ENCODE peak calls at places on chromosomes 4 and X, in five cellular contexts. One of them, this sample, is unnamed.

GRCh38 chrX:104343408-104344129 is 88.8 kb upstream of the ESX1 start:
- DNase-seq in lung microvascular endothelial cell: peak; percentile 91
- DNase-seq in occipital lobe: no peak
- DNase-seq in cardiac muscle cell: peak; percentile 51
- DNase-seq in adrenal gland: peak; percentile 67
- DNase-seq in this sample: peak; percentile 20

GRCh38 chrX:73556159-73556558 is 6.8 kb upstream of the CHIC1 start:
- DNase-seq in lung microvascular endothelial cell: no peak
- DNase-seq in occipital lobe: no peak
- DNase-seq in cardiac muscle cell: no peak
- DNase-seq in adrenal gland: no peak
- DNase-seq in this sample: no peak

GRCh38 chrX:40097492-40098263 is at the start of gene BCOR:
- DNase-seq in lung microvascular endothelial cell: peak; percentile 76
- DNase-seq in occipital lobe: peak; percentile 70
- DNase-seq in cardiac muscle cell: peak; percentile 83
- DNase-seq in adrenal gland: peak; percentile 75
- DNase-seq in this sample: peak; percentile 72

GRCh38 chr4:8281519-8282133 is 12.1 kb downstream of the HTRA3 start:
- DNase-seq in lung microvascular endothelial cell: no peak
- DNase-seq in occipital lobe: no peak
- DNase-seq in cardiac muscle cell: no peak
- DNase-seq in adrenal gland: no peak
- DNase-seq in this sample: no peak

GRCh38 chr4:71230613-71231012 is 108.2 kb upstream of the SLC4A4 start:
- DNase-seq in lung microvascular endothelial cell: no peak
- DNase-seq in occipital lobe: no peak
- DNase-seq in cardiac muscle cell: no peak
- DNase-seq in adrenal gland: no peak
- DNase-seq in this sample: no peak

GRCh38 chrX:118498351-118498750 is 2.7 kb downstream of the DOCK11 start:
- DNase-seq in lung microvascular endothelial cell: no peak
- DNase-seq in occipital lobe: no peak
- DNase-seq in cardiac muscle cell: no peak
- DNase-seq in adrenal gland: no peak
- DNase-seq in this sample: no peak

GRCh38 chr4:173013232-173013932 is 155.2 kb upstream of the GALNT7 start:
- DNase-seq in lung microvascular endothelial cell: peak; percentile 59
- DNase-seq in occipital lobe: no peak
- DNase-seq in cardiac muscle cell: peak; percentile 44
- DNase-seq in adrenal gland: peak; percentile 59
- DNase-seq in this sample: no peak

GRCh38 chrX:1027680-1028079 is 184.8 kb downstream of the CRLF2 start:
- DNase-seq in lung microvascular endothelial cell: no peak
- DNase-seq in occipital lobe: no peak
- DNase-seq in cardiac muscle cell: no peak
- DNase-seq in adrenal gland: no peak
- DNase-seq in this sample: no peak

GRCh38 chr4:185039508-185040273 is 21.4 kb downstream of the HELT start:
- DNase-seq in lung microvascular endothelial cell: peak; percentile 70
- DNase-seq in occipital lobe: no peak
- DNase-seq in cardiac muscle cell: peak; percentile 64
- DNase-seq in adrenal gland: peak; percentile 68
- DNase-seq in this sample: peak; percentile 35

GRCh38 chr4:39037491-39037825 is 5.2 kb upstream of the TMEM156 start:
- DNase-seq in lung microvascular endothelial cell: no peak
- DNase-seq in occipital lobe: no peak
- DNase-seq in cardiac muscle cell: no peak
- DNase-seq in adrenal gland: no peak
- DNase-seq in this sample: no peak

GRCh38 chr4:61320154-61320553 is 120.0 kb downstream of the ADGRL3 start:
- DNase-seq in lung microvascular endothelial cell: no peak
- DNase-seq in occipital lobe: no peak
- DNase-seq in cardiac muscle cell: no peak
- DNase-seq in adrenal gland: no peak
- DNase-seq in this sample: no peak

GRCh38 chr4:182192511-182193181 is 50.6 kb upstream of the TENM3 start:
- DNase-seq in lung microvascular endothelial cell: no peak
- DNase-seq in occipital lobe: no peak
- DNase-seq in cardiac muscle cell: no peak
- DNase-seq in adrenal gland: no peak
- DNase-seq in this sample: no peak

GRCh38 chr4:69713593-69713992 is 46.8 kb downstream of the SULT1B1 start:
- DNase-seq in lung microvascular endothelial cell: no peak
- DNase-seq in occipital lobe: no peak
- DNase-seq in cardiac muscle cell: no peak
- DNase-seq in adrenal gland: peak; percentile 27
- DNase-seq in this sample: no peak

GRCh38 chr4:108052511-108052910 is 62.8 kb downstream of the HADH start:
- DNase-seq in lung microvascular endothelial cell: no peak
- DNase-seq in occipital lobe: no peak
- DNase-seq in cardiac muscle cell: no peak
- DNase-seq in adrenal gland: no peak
- DNase-seq in this sample: no peak

GRCh38 chrX:155632424-155633100 is 19.8 kb upstream of the TMLHE start:
- DNase-seq in lung microvascular endothelial cell: peak; percentile 28
- DNase-seq in occipital lobe: no peak
- DNase-seq in cardiac muscle cell: no peak
- DNase-seq in adrenal gland: no peak
- DNase-seq in this sample: no peak

GRCh38 chrX:119482497-119483480 is 14.5 kb downstream of the SLC25A5 start:
- DNase-seq in lung microvascular endothelial cell: peak; percentile 59
- DNase-seq in occipital lobe: peak; percentile 4
- DNase-seq in cardiac muscle cell: peak; percentile 53
- DNase-seq in adrenal gland: peak; percentile 64
- DNase-seq in this sample: no peak

GRCh38 chrX:45889471-45889870 is 655.8 kb downstream of the ZNF674 start:
- DNase-seq in lung microvascular endothelial cell: no peak
- DNase-seq in occipital lobe: no peak
- DNase-seq in cardiac muscle cell: no peak
- DNase-seq in adrenal gland: no peak
- DNase-seq in this sample: no peak

GRCh38 chr4:67746797-67747495 is 7.2 kb downstream of the GNRHR start:
- DNase-seq in lung microvascular endothelial cell: peak; percentile 49
- DNase-seq in occipital lobe: no peak
- DNase-seq in cardiac muscle cell: peak; percentile 38
- DNase-seq in adrenal gland: no peak
- DNase-seq in this sample: no peak

GRCh38 chr4:165834116-165834515 is 38.9 kb upstream of the TLL1 start:
- DNase-seq in lung microvascular endothelial cell: no peak
- DNase-seq in occipital lobe: no peak
- DNase-seq in cardiac muscle cell: no peak
- DNase-seq in adrenal gland: no peak
- DNase-seq in this sample: no peak

GRCh38 chrX:123990602-123991001 is 29.1 kb downstream of the STAG2 start:
- DNase-seq in lung microvascular endothelial cell: no peak
- DNase-seq in occipital lobe: no peak
- DNase-seq in cardiac muscle cell: no peak
- DNase-seq in adrenal gland: no peak
- DNase-seq in this sample: no peak